ENCODE peak calls at places on chromosomes 13 and 19, in ten cellular contexts. M is suprapubic skin; P is sigmoid colon; F is ascending aorta; Q is GM23248; T is left ventricle myocardium inferior; L is effector memory CD4-positive, alpha-beta T cell; U is tibial nerve; H is psoas muscle; W is adrenal gland. V is an unnamed sample. For H3K4me1, the result is how much of the 10 kb centered on the place peaks cover.

GRCh38 chr19:43470288-43470687 is 4.9 kb upstream of the LYPD3 start:
- DNase-seq in M (no peak), P (no peak), F (no peak), Q (peak), T (no peak), L (no peak), U (no peak), H (no peak), W (no peak), V (peak)

GRCh38 chr19:47351545-47351944 is 2.4 kb downstream of the DHX34 start:
- DNase-seq in M (no peak), P (no peak), F (no peak), Q (peak), T (no peak), L (no peak), U (no peak), H (no peak), W (no peak), V (no peak)

GRCh38 chr19:58474997-58475713 is 997 bp upstream of the ZNF446 start:
- DNase-seq in M (no peak), P (no peak), F (no peak), Q (no peak), T (no peak), L (no peak), U (no peak), H (no peak), W (no peak), V (no peak)

GRCh38 chr19:35044317-35045117 is 3.0 kb downstream of the HPN start:
- DNase-seq in M (no peak), P (no peak), F (no peak), Q (peak), T (peak), L (peak), U (peak), H (peak), W (no peak), V (peak)

GRCh38 chr19:43575955-43576451 is 402 bp downstream of the PINLYP start:
- DNase-seq in M (no peak), P (no peak), F (no peak), Q (peak), T (no peak), L (no peak), U (no peak), H (no peak), W (no peak), V (no peak)

GRCh38 chr13:24644051-24644450 is 36.2 kb upstream of the ATP12A start:
- DNase-seq in M (no peak), P (no peak), F (no peak), Q (peak), T (no peak), L (no peak), U (no peak), H (no peak), W (peak), V (no peak)

GRCh38 chr13:30755678-30756077 is 20.3 kb downstream of the ALOX5AP start:
- DNase-seq in M (no peak), P (no peak), F (no peak), Q (no peak), T (no peak), L (no peak), U (no peak), H (no peak), W (no peak), V (no peak)

GRCh38 chr13:64817721-64818120 is 2412.4 kb downstream of the PCDH9 start:
- DNase-seq in M (no peak), P (no peak), F (no peak), Q (peak), T (no peak), L (no peak), U (no peak), H (no peak), W (no peak), V (no peak)

GRCh38 chr13:94842901-94843300 is 130.6 kb upstream of the SOX21 start:
- DNase-seq in M (no peak), P (no peak), F (no peak), Q (no peak), T (no peak), L (no peak), U (no peak), H (no peak), W (no peak), V (no peak)

GRCh38 chr13:42769650-42770049 is 11.7 kb upstream of the FAM216B start:
- DNase-seq in M (no peak), P (no peak), F (no peak), Q (peak), T (no peak), L (no peak), U (no peak), H (no peak), W (no peak), V (no peak)

GRCh38 chr13:25821761-25822160 is 230.1 kb downstream of the SHISA2 start:
- DNase-seq in M (no peak), P (no peak), F (no peak), Q (no peak), T (no peak), L (no peak), U (no peak), H (no peak), W (no peak), V (no peak)

GRCh38 chr13:112032186-112032835 is 34.6 kb upstream of the SOX1 start:
- DNase-seq in M (no peak), P (no peak), F (no peak), Q (peak), T (no peak), L (no peak), U (no peak), H (no peak), W (no peak), V (no peak)

GRCh38 chr19:5339950-5340636 is 519 bp downstream of the PTPRS start:
- DNase-seq in M (no peak), P (no peak), F (no peak), Q (peak), T (no peak), L (no peak), U (no peak), H (no peak), W (no peak), V (no peak)

GRCh38 chr19:33802001-33802400 is 5.3 kb downstream of the KCTD15 start:
- DNase-seq in M (no peak), P (no peak), F (no peak), Q (no peak), T (no peak), L (no peak), U (no peak), H (no peak), W (no peak), V (no peak)
- H3K4me1 ChIP-seq in M (half or more), P (half or more), F (under half), Q (under half), T (half or more), L (under half), U (under half), H (under half), W (under half), V (under half)

DNA sequence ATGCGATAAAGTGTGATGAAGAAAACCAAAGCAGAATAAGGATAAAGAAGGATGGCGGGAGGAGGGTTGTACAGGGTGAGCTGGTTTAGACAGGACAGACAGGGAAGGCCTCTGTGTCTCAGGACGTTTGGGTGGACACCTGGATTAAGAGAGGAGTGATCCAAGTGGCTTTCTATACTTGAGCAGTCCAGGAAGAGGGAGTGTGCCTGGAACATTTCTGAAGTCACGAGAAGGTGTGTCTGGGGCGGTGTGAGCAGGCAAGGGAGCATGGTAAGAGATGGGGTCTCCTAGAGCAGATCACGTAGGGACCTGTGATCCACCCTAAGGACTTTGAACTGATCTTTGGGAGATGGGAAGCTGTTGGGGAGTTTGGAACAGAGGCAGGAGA is 15.4 kb upstream of the STK24 start:
- DNase-seq in M (no peak), P (no peak), F (no peak), Q (no peak), T (no peak), L (no peak), U (no peak), H (no peak), W (no peak), V (no peak)
- H3K27ac ChIP-seq in M (no peak), P (no peak), F (no peak), Q (no peak), T (no peak), L (no peak), U (no peak), H (no peak), W (no peak), V (no peak)

DNA sequence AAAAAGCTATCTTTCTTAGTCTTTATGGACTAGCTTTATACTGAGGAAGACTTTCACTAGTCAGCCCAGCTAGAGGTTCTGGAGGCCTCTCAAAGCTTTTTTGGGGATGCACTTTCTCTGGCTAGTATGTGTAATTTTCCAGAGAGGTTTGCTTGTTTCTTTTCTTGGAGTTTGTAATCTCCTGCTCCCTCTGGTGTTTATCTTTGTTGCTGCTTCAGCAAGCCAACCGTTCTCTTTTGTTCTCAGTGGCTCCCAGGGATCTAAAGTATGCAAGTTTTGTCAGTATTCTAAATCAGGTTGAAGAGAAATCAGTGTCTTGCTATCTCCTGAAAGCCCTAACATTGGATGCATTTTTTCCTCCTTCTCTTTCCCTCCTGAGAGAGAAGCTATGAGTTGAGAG is 121.1 kb upstream of the MYO16 start:
- DNase-seq in M (no peak), P (no peak), F (no peak), Q (peak), T (no peak), L (no peak), U (no peak), H (no peak), W (no peak), V (peak)
- H3K4me1 ChIP-seq in M (under half), P (under half), F (under half), Q (under half), T (under half), L (under half), U (under half), H (under half), W (under half), V (under half)

GRCh38 chr19:13100871-13101589 is 1.6 kb downstream of the LYL1 start:
- DNase-seq in M (no peak), P (no peak), F (peak), Q (peak), T (no peak), L (no peak), U (no peak), H (no peak), W (no peak), V (no peak)

GRCh38 chr19:13097331-13098258 is 5.1 kb downstream of the LYL1 start:
- DNase-seq in M (no peak), P (peak), F (peak), Q (peak), T (no peak), L (no peak), U (peak), H (peak), W (no peak), V (peak)

GRCh38 chr19:13098291-13099072 is 4.2 kb downstream of the LYL1 start:
- DNase-seq in M (no peak), P (peak), F (peak), Q (peak), T (no peak), L (no peak), U (no peak), H (no peak), W (no peak), V (peak)

GRCh38 chr19:13100031-13100588 is 2.5 kb downstream of the LYL1 start:
- DNase-seq in M (no peak), P (no peak), F (peak), Q (peak), T (no peak), L (peak), U (no peak), H (no peak), W (no peak), V (peak)

GRCh38 chr19:13099073-13099999 is 3.3 kb downstream of the LYL1 start:
- DNase-seq in M (no peak), P (peak), F (peak), Q (no peak), T (peak), L (peak), U (peak), H (peak), W (no peak), V (peak)
- H3K27ac ChIP-seq in M (peak), P (peak), F (peak), Q (no peak), T (peak), L (peak), U (peak), H (peak), W (peak), V (peak)

GRCh38 chr13:113544071-113544891 is 40.3 kb upstream of the TFDP1 start:
- DNase-seq in M (no peak), P (no peak), F (peak), Q (no peak), T (no peak), L (no peak), U (no peak), H (no peak), W (no peak), V (no peak)
- H3K4me1 ChIP-seq in M (under half), P (under half), F (under half), Q (under half), T (under half), L (under half), U (under half), H (under half), W (under half), V (under half)